ENCODE peak calls at places on chromosomes 11 and 22, in seven cellular contexts. J is HCT116, O is K562, R is IMR-90, C is GM12878, T is H1, E is HepG2. Y is an unnamed sample.

GRCh38 chr11:45470151-45471001 is 184.2 kb upstream of the SYT13 start:
- DNase-seq in T (no peak), O (no peak), R (no peak), J (no peak), C (no peak), E (no peak), Y (no peak)

GRCh38 chr11:110713469-110713776 is 1.2 kb upstream of the ARHGAP20 start:
- DNase-seq in E (no peak), J (no peak), C (no peak), R (no peak), O (no peak), T (no peak), Y (no peak)

GRCh38 chr11:46659908-46660307 is 40.5 kb downstream of the ARHGAP1 start:
- DNase-seq in E (no peak), T (no peak), C (no peak), J (no peak), R (peak; percentile 84), O (no peak), Y (no peak)

GRCh38 chr11:118910309-118911112 is 15.2 kb downstream of the BCL9L start:
- DNase-seq in C (no peak), T (no peak), R (peak; percentile 92), O (peak; percentile 80), J (no peak), E (peak; percentile 75), Y (peak; percentile 44)

GRCh38 chr22:21815958-21816357 is 51.5 kb downstream of the MAPK1 start:
- DNase-seq in R (no peak), J (no peak), T (no peak), C (no peak), O (peak; percentile 62), E (no peak), Y (peak; percentile 24)

GRCh38 chr11:106072804-106073203 is 4.3 kb downstream of the KBTBD3 start:
- DNase-seq in C (no peak), T (no peak), J (no peak), O (no peak), R (no peak), E (no peak), Y (no peak)

GRCh38 chr22:27381552-27381951 is 420.0 kb downstream of the MN1 start:
- DNase-seq in E (no peak), O (no peak), R (no peak), C (no peak), T (no peak), J (no peak), Y (no peak)

GRCh38 chr11:15589070-15589626 is 474.4 kb downstream of the INSC start:
- DNase-seq in O (no peak), J (no peak), T (no peak), E (no peak), C (no peak), R (no peak), Y (no peak)

GRCh38 chr11:17719028-17719939 is at the start of gene MYOD1:
- DNase-seq in T (no peak), O (no peak), J (no peak), C (no peak), E (no peak), R (no peak), Y (no peak)

GRCh38 chr11:22347857-22348496 is 9.8 kb downstream of the SLC17A6 start:
- DNase-seq in C (no peak), O (no peak), R (no peak), E (no peak), T (no peak), J (no peak), Y (no peak)

GRCh38 chr22:28175730-28176492 is 256.9 kb upstream of the PITPNB start:
- DNase-seq in O (no peak), T (no peak), C (no peak), E (no peak), J (no peak), R (no peak), Y (no peak)

GRCh38 chr11:67267188-67268035 is 1.1 kb downstream of the GRK2 start:
- DNase-seq in J (no peak), R (no peak), O (no peak), C (no peak), T (no peak), E (peak; percentile 61), Y (no peak)

GRCh38 chr11:58905716-58906547 is 33.4 kb upstream of the GLYATL1 start:
- DNase-seq in J (no peak), O (peak; percentile 24), C (no peak), E (no peak), R (peak; percentile 91), T (peak; percentile 62), Y (peak; percentile 17)

GRCh38 chr11:12806113-12806512 is 131.9 kb downstream of the TEAD1 start:
- DNase-seq in C (no peak), E (no peak), J (no peak), R (peak; percentile 48), O (no peak), T (no peak), Y (no peak)

GRCh38 chr11:35313066-35313765 is 106.1 kb downstream of the SLC1A2 start:
- DNase-seq in C (peak; percentile 71), O (no peak), J (no peak), E (no peak), R (no peak), T (no peak), Y (no peak)

GRCh38 chr11:64001552-64002427 is 15.6 kb downstream of the OTUB1 start:
- DNase-seq in T (no peak), O (no peak), C (no peak), R (no peak), J (no peak), E (no peak), Y (peak; percentile 71)

GRCh38 chr11:114291847-114292680 is 4.1 kb upstream of the NNMT start:
- DNase-seq in C (no peak), E (no peak), T (no peak), R (peak; percentile 85), O (no peak), J (no peak), Y (peak; percentile 94)

GRCh38 chr11:130168105-130168504 is 8.5 kb downstream of the ST14 start:
- DNase-seq in R (peak; percentile 88), C (no peak), J (no peak), O (no peak), T (no peak), E (no peak), Y (no peak)

GRCh38 chr11:20611445-20611844 is 12.0 kb downstream of the SLC6A5 start:
- DNase-seq in R (no peak), E (no peak), C (no peak), O (no peak), J (no peak), T (no peak), Y (no peak)

DNA sequence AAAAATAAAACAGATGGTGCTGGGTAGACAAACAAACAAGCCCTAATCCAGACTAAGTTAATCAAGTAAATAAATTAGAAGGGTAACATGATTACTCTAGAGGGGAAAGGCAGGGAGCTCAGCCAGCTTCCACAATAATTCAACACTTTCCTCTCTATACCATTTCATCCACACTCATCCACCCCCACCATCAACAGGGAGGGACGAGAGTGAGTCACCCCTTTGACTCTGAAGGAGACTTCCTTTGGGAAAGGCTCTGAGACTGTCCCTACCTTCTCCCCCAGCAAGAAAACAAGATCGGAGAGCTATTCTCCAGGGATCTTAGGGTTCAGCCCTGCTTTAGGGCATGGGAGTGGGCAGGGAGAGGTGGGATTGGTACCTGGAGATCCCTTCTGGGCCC is 33.1 kb downstream of the TRIM66 start:
- DNase-seq in O (no peak), J (no peak), R (peak; percentile 68), E (no peak), T (no peak), C (no peak), Y (peak; percentile 29)
- H2AFZ ChIP-seq in O (no peak overlapping the region), J (no peak overlapping the region), R (peak overlapping the region; percentile 84), E (no peak overlapping the region), T (no peak overlapping the region), C (no peak overlapping the region), Y (peak overlapping the region; percentile 41)

DNA sequence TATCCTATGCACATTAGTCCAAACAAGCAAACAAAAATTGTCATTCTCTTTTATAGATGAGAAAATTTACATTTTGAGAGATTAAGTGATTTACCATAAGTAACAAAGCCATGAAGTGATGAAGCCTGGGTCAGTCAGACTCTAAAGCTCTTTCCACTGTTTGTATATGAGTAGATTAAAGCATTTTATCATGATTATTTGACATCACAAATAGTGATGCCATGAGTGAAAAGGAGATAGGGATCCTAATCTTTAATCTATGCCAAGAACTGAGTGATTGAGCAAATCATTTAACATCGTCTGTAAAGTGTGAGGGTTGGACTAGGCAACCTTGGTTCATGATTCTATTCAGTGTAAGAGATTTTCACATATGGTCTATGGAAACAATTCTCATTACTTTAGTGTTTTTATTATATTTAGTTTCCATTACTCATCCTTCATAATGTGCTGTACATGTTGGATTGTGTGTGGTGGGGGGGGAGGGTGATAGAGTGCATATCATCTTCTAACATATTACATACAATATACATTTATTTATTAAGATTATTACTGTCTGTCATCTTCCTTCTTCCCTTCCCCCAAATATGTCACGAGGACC is 50.7 kb downstream of the ARHGEF12 start:
- DNase-seq in O (no peak), J (no peak), C (no peak), T (no peak), E (no peak), R (no peak), Y (no peak)
- TF ChIP-seq POLR2A in O (no peak), J (no peak), C (no peak), T (no peak), E (no peak), R (no peak), Y (no peak)

DNA sequence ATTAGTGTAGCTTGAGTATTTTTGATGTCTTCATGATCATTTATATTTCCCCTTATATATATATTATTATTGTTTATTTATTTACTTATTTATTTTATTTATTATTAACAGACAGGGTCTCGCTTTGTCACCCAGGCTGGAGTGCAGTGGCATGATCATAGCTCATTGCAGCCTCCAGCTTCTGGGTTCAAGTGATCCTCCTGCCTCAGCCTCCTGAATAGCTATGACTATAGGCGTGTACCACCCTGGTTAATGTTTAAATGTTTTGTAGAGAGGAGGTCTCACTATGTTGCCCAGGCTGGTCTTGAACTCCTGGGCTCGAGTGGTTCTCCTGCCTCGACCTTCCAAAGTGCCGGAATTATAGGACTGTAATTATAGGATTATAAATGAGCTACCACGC is 10.2 kb downstream of the ADM start:
- DNase-seq in C (no peak), T (no peak), R (no peak), O (no peak), J (no peak), E (no peak), Y (no peak)
- H2AFZ ChIP-seq in C (no peak overlapping the region), T (no peak overlapping the region), R (no peak overlapping the region), O (no peak overlapping the region), J (no peak overlapping the region), E (no peak overlapping the region), Y (no peak overlapping the region)

DNA sequence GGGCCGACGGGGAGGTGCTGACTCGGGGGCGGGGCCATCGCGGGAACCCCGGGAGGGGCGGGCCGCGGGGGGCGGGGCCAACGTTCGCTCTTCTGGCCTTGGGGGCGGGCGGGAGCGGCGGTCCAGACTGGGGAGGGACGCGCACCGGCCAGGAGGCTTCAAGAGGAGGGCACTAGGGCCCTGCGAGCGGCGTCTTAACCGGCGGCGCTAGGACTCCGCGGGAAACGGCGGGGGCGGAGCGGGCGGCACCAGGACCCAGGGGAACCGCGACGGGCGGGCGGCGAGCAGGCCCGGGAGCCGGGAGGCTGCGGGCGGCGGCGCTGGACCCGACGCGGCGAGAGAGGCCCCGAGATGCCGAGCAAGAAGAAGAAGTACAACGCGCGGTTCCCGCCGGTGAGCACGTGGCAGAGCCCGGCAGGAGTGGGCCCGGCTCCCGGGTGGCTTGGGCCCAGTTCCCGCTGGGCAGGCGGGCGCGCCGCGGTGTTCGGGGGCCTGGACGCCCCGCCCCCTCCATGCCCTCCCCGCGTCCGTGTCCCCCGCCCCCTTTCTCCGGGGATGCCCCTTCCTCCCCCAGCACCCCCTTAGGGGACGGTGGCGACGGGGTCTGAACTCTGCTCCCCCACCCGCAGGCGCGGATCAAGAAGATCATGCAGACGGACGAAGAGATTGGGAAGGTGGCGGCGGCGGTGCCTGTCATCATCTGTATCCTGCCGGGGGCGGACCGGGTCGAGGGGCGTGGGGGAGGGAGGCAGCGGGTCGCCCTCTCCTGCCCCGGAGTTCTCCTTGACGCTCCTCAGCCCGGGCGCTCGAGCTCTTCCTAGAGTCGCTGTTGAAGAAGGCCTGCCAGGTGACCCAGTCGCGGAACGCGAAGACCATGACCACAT is at the start of gene DRAP1:
- DNase-seq in E (peak; percentile 94), J (peak; percentile 92), T (peak; percentile 85), O (peak; percentile 98), C (peak; percentile 64), R (peak; percentile 97), Y (peak; percentile 97)
- TF ChIP-seq POLR2A in E (no peak), J (no peak), T (peak; percentile 58), O (peak; percentile 46), C (peak; percentile 55), R (peak; percentile 29), Y (peak; percentile 23)

Y was measured in endothelial cell of umbilical vein.